ENCODE peak calls at places on chromosomes 12 and 14, in four cellular contexts. N, Y, V and P are unnamed samples.
A peak's percentile ranks its signal among the peaks of the same experiment; 100 is the strongest.

GRCh38 chr14:100566119-100566518 is 21.1 kb downstream of the BEGAIN start:
- DNase-seq in N (no peak), Y (no peak), V (no peak), P (no peak)

GRCh38 chr12:27534060-27534764 is 10.2 kb downstream of the PPFIBP1 start:
- DNase-seq in N (no peak), Y (no peak), V (no peak), P (no peak)

GRCh38 chr14:85702937-85703336 is 173.0 kb downstream of the FLRT2 start:
- DNase-seq in N (no peak), Y (no peak), V (no peak), P (no peak)

GRCh38 chr12:48142818-48143674 is 14.3 kb downstream of the ASB8 start:
- DNase-seq in N (no peak), Y (no peak), V (no peak), P (no peak)

GRCh38 chr12:110304061-110304551 is 23.1 kb downstream of the ATP2A2 start:
- DNase-seq in N (no peak), Y (no peak), V (no peak), P (no peak)

GRCh38 chr12:4564819-4565218 is 2.8 kb downstream of the DYRK4 start:
- DNase-seq in N (no peak), Y (no peak), V (no peak), P (no peak)

GRCh38 chr14:103545219-103545914 is 16.4 kb downstream of the TRMT61A start:
- DNase-seq in N (no peak), Y (no peak), V (no peak), P (no peak)

GRCh38 chr12:48445538-48445937 is 26.8 kb upstream of the ANP32D start:
- DNase-seq in N (no peak), Y (no peak), V (no peak), P (no peak)

GRCh38 chr12:3389911-3390310 is 101.1 kb upstream of the PRMT8 start:
- DNase-seq in N (no peak), Y (no peak), V (no peak), P (no peak)

GRCh38 chr12:64390275-64390851 is at the start of gene C12orf56:
- DNase-seq in N (no peak), Y (no peak), V (peak; percentile 14), P (no peak)

GRCh38 chr14:72630374-72630773 is 263.5 kb downstream of the DPF3 start:
- DNase-seq in N (no peak), Y (no peak), V (no peak), P (peak; percentile 49)

GRCh38 chr12:2804390-2805145 is 7.9 kb upstream of the ITFG2 start:
- DNase-seq in N (no peak), Y (no peak), V (peak; percentile 69), P (peak; percentile 89)

GRCh38 chr14:68404652-68405183 is 388.1 kb downstream of the ZFP36L1 start:
- DNase-seq in N (no peak), Y (no peak), V (no peak), P (no peak)

GRCh38 chr14:77988966-77989365 is 181.2 kb upstream of the NRXN3 start:
- DNase-seq in N (peak; percentile 45), Y (no peak), V (peak; percentile 29), P (peak; percentile 48)

GRCh38 chr12:124721501-124722154 is 142.0 kb downstream of the SCARB1 start:
- DNase-seq in N (no peak), Y (no peak), V (no peak), P (no peak)

GRCh38 chr12:321606-322326 is 59.1 kb upstream of the SLC6A13 start:
- DNase-seq in N (no peak), Y (no peak), V (no peak), P (no peak)

GRCh38 chr14:22390195-22390594 is 198.8 kb downstream of the DAD1 start:
- DNase-seq in N (no peak), Y (no peak), V (no peak), P (no peak)

GRCh38 chr14:60195179-60195810 is 30.1 kb upstream of the DHRS7 start:
- DNase-seq in N (no peak), Y (no peak), V (no peak), P (no peak)
- TF ChIP-seq CTCF in N (no peak), Y (no peak), V (peak; percentile 47), P (no peak)

DNA sequence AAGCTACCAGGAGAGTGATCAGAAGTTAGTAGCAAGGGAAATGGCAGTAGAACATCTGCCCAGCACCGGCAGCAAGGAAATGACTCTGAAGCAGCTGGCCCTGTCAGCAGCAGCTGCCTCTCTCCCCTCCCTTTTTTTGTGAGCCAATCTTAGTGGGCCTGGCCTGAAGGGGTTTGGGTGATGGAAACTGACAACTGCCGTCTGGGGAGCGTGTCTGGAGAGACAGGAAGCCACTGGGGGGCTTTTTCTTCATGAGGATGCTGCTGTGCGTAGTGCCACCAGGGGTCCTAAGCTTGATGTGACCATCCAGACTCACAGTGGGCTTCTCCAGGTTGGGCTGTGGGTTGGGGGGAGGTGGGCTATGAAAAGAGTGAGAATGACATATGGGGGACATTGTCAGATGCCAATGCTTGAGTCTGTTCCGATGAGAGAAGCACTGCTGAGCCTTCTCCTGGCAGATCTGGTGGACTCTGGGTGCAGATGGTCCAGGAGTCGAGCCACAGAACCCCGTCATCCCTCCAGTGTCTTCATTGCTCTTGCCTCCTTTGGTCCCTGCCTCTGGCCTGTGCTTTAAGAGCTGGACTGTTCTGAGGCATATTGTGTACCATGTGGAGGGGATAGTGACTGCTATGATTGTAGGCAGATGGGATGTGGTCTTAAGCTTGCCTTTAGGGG is 87.6 kb upstream of the HIF1A start:
- DNase-seq in N (no peak), Y (no peak), V (no peak), P (no peak)
- TF ChIP-seq CTCF in N (no peak), Y (peak; percentile 11), V (no peak), P (no peak)

GRCh38 chr14:24337144-24337823 is 2.4 kb upstream of the ADCY4 start:
- DNase-seq in N (no peak), Y (no peak), V (no peak), P (no peak)

GRCh38 chr14:24335461-24336146 is 733 bp upstream of the ADCY4 start:
- DNase-seq in N (no peak), Y (no peak), V (no peak), P (no peak)

GRCh38 chr14:24332094-24332983 is 2.5 kb downstream of the ADCY4 start:
- DNase-seq in N (no peak), Y (peak; percentile 46), V (peak; percentile 43), P (no peak)

GRCh38 chr14:24331731-24332093 is 3.2 kb downstream of the ADCY4 start:
- DNase-seq in N (no peak), Y (no peak), V (no peak), P (no peak)

GRCh38 chr14:24334431-24335271 is at the start of gene ADCY4:
- DNase-seq in N (no peak), Y (no peak), V (peak; percentile 73), P (peak; percentile 84)
- TF ChIP-seq CTCF in N (no peak), Y (no peak), V (no peak), P (no peak)

DNA sequence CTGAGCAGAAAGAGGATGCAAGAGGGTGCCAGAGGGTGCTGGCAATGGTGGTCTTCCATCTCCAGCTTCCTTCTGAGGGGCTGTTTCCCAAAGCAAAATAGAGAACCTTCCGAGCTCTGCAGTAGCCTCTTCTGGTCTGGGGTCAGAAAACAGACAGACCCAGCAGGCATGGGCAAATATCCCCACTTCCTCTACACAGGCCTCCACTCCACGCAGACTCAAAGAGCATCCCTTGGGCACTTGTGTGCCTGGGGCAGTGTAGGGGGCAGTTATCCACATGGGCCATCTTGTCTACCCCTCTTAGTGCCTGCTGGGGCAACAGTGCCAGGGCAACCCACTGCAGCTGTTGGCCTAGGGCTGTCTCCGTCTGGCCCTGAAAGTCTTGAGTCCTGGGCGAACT is 231.9 kb downstream of the TTC8 start:
- DNase-seq in N (no peak), Y (no peak), V (no peak), P (no peak)
- TF ChIP-seq CTCF in N (no peak), Y (no peak), V (no peak), P (no peak)

GRCh38 chr12:114254172-114254571 is 151.8 kb downstream of the TBX5 start:
- DNase-seq in N (no peak), Y (no peak), V (no peak), P (no peak)

GRCh38 chr12:114245555-114245954 is 160.4 kb downstream of the TBX5 start:
- DNase-seq in N (no peak), Y (no peak), V (no peak), P (no peak)

DNA sequence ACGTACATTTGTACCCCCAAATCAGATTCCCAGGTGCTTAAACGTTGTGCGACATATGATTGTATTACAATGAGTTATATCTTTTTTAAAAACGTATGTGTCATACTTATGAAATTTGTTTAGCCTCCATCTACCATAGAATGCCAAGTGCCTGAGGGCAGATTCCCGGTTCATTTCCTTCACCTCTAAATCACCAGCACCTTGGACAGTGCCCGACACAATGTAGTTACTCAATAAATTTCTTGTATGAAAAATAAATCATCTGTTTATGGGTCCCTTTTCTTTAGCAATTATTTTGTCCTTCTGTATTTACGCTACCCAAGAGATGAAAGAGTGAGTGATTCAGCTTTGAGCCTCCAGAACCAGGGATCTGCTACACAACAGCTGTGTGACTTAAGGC is 157.4 kb downstream of the TBX5 start:
- DNase-seq in N (no peak), Y (no peak), V (no peak), P (no peak)
- TF ChIP-seq CTCF in N (no peak), Y (no peak), V (no peak), P (no peak)

GRCh38 chr12:119876761-119877638 is at the start of gene CIT:
- DNase-seq in N (peak; percentile 66), Y (peak; percentile 82), V (peak; percentile 84), P (peak; percentile 95)
- TF ChIP-seq CTCF in N (no peak), Y (no peak), V (no peak), P (no peak)

DNA sequence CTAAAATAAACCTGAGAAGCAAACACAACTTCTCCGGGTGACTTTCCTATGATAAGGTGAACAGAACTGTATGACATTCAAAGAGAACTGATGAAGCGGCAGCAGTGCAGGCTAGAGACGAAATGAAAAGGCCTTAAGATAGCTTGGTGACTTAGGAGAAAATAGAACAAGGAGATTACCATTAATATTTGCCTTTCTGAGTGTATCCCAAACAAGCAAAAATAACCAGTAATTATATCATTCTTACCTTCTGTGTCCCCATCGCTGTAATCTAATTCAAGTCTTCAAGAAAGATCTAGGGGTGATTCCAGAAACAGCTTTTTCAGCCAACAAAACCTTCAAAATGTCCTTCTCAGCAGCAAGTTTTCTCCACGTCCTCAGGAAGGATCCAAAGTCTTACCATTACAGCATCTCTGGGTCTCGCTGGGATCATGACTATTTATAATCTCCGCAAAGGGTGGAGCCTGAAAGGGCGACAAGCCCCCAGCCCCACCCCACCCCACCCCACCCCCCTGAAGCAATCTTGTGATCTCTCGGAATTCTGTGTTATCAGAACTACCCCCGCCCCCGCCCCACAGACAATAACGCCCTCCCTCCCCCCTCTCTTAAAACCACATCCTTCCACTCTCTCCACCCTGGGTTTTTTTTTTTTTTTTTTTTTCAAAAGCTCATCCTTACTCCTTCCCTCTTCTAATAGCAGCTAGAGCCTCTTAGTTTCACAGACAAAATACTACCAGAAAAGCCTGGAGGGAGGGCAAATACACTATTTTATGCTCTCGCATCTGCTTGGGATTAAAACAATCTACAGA is at the start of gene SLC2A3:
- DNase-seq in N (peak; percentile 53), Y (no peak), V (no peak), P (peak; percentile 89)
- TF ChIP-seq CTCF in N (no peak), Y (no peak), V (no peak), P (no peak)

GRCh38 chr12:107543841-107544240 is 141.8 kb upstream of the PWP1 start:
- DNase-seq in N (no peak), Y (no peak), V (no peak), P (no peak)
- TF ChIP-seq CTCF in N (no peak), Y (no peak), V (no peak), P (no peak)

GRCh38 chr12:129162805-129163204 is 309.5 kb downstream of the GLT1D1 start:
- DNase-seq in N (no peak), Y (no peak), V (no peak), P (no peak)
- TF ChIP-seq CTCF in N (no peak), Y (no peak), V (no peak), P (no peak)